ENCODE peak calls at places on chromosomes 16 and 17, in four cellular contexts. M is ovary, C is nephron progenitor cell, R is OCI-LY7. E is an unnamed sample.
A peak's percentile ranks its signal among the peaks of the same experiment; 100 is the strongest.

GRCh38 chr17:45425125-45425983 is 7.3 kb downstream of the ARHGAP27 start:
- DNase-seq in R (no peak), C (peak; percentile 66), M (no peak), E (no peak)

GRCh38 chr17:76537288-76537577 is 276 bp downstream of the CYGB start:
- DNase-seq in M (peak; percentile 42), R (no peak), C (no peak), E (no peak)

GRCh38 chr16:54210437-54211081 is 76.0 kb downstream of the IRX3 start:
- DNase-seq in C (no peak), R (no peak), M (no peak), E (no peak)

GRCh38 chr17:40451420-40451819 is 8.2 kb downstream of the IGFBP4 start:
- DNase-seq in C (no peak), R (no peak), M (peak; percentile 91), E (no peak)

GRCh38 chr17:56292628-56293027 is 139.4 kb downstream of the ANKFN1 start:
- DNase-seq in M (no peak), C (no peak), R (no peak), E (no peak)

GRCh38 chr16:72901012-72901411 is 146.9 kb downstream of the ZFHX3 start:
- DNase-seq in M (no peak), C (no peak), R (no peak), E (no peak)

GRCh38 chr16:2450535-2450934 is 9.4 kb upstream of the TEDC2 start:
- DNase-seq in R (no peak), C (no peak), M (peak; percentile 7), E (no peak)

GRCh38 chr17:78412403-78412802 is 34.0 kb downstream of the PGS1 start:
- DNase-seq in C (no peak), R (no peak), M (no peak), E (no peak)

GRCh38 chr17:7561589-7562207 is at the start of gene SENP3:
- DNase-seq in M (peak; percentile 89), R (peak; percentile 93), C (peak; percentile 95), E (peak; percentile 93)

GRCh38 chr17:22278302-22279275 is 586.3 kb downstream of the KCNJ18 start:
- DNase-seq in M (no peak), R (no peak), C (no peak), E (no peak)

GRCh38 chr17:3447625-3448024 is 14.0 kb upstream of the OR1E2 start:
- DNase-seq in R (peak; percentile 25), M (no peak), C (no peak), E (no peak)
- TF ChIP-seq CTCF in R (peak; percentile 72), M (no peak), C (no peak), E (peak; percentile 29)

GRCh38 chr17:29867643-29868181 is 62.3 kb downstream of the SSH2 start:
- DNase-seq in C (no peak), R (peak; percentile 24), M (no peak), E (peak; percentile 7)
- TF ChIP-seq CTCF in C (no peak), R (peak; percentile 78), M (no peak), E (no peak)

GRCh38 chr17:37220609-37220953 is 155.2 kb upstream of the C17orf78 start:
- DNase-seq in M (no peak), C (peak; percentile 34), R (peak; percentile 25), E (no peak)
- TF ChIP-seq CTCF in M (no peak), C (peak; percentile 51), R (peak; percentile 67), E (peak; percentile 52)

DNA sequence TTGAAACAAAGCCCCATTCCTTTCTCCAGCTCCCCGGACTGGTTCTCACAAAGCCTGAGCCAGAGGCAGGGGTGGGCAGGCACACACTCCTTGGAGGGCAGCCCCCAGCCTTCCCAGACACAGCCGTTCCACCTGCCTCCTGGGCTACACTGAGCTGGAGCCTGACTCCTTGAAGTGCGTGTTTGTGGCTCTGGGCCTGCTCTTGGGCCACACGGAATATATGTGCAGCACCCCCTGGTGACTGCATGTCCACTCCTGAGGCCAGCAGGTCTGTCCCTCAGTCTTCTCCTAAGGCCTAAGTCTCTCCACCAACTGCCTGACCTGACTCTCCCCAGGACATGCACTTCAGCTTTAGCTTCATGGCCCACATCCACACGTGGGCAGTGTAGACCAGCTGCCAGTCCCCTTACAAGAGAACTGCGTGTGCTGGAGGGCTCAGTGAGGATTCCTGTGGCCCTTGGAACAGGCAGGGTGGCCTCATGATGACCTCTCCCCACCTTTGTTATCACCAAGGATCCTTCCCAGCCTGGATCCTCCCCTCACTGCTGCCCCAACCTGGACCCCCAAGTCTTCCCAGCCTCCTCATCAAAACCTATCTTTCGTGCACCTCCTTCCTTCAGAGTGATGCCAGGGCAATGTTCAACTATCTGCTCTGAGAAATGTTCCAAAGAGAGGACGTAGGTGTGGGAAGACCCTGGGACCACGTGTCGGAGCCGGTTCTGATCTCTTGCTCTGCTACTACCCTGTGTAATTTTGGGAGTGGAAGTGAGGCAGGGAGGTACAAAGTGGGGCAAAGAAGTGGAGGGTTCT is 12.4 kb upstream of the SLC6A2 start:
- DNase-seq in M (no peak), R (no peak), C (no peak), E (no peak)
- TF ChIP-seq CTCF in M (no peak), R (no peak), C (no peak), E (no peak)

GRCh38 chr17:307295-307691 is 45.3 kb downstream of the RPH3AL start:
- DNase-seq in C (no peak), R (no peak), M (no peak), E (no peak)

GRCh38 chr17:307741-308507 is 44.7 kb downstream of the RPH3AL start:
- DNase-seq in C (no peak), M (peak; percentile 66), R (no peak), E (no peak)

GRCh38 chr17:310111-311010 is 42.2 kb downstream of the RPH3AL start:
- DNase-seq in R (no peak), C (no peak), M (no peak), E (no peak)

GRCh38 chr17:311119-311848 is 41.3 kb downstream of the RPH3AL start:
- DNase-seq in R (no peak), C (no peak), M (no peak), E (no peak)

GRCh38 chr17:309361-309888 is 43.2 kb downstream of the RPH3AL start:
- DNase-seq in R (peak; percentile 52), M (no peak), C (peak; percentile 81), E (peak; percentile 56)
- TF ChIP-seq CTCF in R (peak; percentile 76), M (no peak), C (peak; percentile 99), E (peak; percentile 83)

DNA sequence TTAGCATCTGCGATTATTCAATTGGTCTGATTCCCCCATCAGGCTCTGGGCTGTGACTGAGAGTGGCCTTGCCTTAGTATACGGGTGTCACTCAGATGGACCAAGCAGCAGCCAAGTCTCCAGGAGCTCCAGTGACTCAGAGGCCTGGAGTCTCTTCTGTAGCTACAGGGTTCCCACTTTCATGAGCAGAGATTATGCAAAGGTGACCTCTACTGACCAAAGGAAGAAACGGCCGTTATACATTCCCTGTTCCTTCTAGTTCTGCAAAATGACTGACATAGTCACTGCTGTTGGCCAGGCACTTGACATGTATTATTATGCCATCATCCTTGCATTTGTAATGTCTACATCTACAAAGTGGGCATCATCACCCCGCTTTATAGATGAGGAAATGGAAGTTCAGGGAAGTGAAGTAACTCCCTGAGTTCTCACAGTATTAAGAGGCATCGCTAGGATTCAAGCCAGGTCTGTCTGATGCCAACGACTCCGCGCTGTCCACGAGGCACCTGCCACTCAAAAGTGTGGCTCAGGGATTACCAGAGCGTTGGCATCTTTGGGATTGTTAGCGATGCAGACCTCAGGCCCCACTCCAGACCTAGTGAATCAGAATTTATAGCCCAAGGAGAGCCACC is 23.3 kb downstream of the SLC38A7 start:
- DNase-seq in M (no peak), R (peak; percentile 71), C (peak; percentile 29), E (no peak)
- TF ChIP-seq CTCF in M (no peak), R (peak; percentile 85), C (peak; percentile 58), E (peak; percentile 67)

DNA sequence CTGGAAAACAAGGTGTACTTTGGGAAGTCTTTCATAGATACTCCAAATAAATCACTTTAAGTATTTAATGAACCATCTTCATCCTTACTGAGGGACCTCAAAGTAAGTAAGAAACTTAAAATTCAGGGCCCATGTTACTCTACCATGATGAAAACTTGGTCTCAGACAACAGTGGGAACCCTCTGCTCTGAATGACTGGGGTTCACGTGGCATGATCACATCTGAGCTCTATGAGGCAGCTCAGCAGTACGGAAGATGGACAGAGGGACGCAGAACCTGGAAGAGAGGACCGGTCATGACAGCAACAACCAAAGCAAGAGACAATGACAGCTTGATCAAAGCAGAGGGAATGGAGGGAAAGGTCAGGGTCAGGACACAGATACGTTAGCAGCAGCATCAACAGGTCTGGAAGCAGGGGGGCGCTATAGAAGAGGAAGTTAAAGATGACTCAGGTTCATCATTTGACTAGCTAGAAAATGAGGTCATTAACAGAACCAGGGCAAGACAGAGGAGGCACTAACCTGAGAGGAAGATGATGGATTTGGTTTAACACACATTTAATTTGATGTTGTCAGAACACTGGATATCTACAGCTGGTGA is 9.5 kb downstream of the XPO6 start:
- DNase-seq in M (no peak), C (no peak), R (no peak), E (no peak)
- TF ChIP-seq CTCF in M (no peak), C (no peak), R (peak; percentile 44), E (peak; percentile 17)

DNA sequence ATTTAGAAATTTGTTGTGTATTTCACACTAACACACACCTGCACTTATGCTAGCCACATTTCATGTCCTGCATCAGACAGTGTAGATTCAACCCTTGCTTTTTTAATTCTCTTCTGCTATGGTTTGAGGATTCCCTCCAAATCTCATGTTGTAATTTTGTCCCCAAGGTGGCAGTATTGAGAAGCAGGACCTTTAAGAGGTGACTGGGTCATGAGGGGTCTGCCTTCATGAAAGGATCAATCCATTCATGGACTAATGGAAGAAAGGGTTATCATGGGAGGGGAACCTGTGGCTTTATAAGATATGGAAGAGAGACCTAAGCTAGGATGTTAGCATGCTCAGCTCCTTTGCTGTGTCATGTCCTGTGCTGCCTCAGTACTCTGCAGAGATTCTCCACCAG is 1032.2 kb downstream of the CDH11 start:
- DNase-seq in M (no peak), C (peak; percentile 9), R (peak; percentile 78), E (no peak)
- TF ChIP-seq CTCF in M (no peak), C (peak; percentile 50), R (peak; percentile 88), E (no peak)